ENCODE peak calls at places on chromosomes 3 and 15, in five cellular contexts. L is spleen, I is left lung, G is LNCaP clone FGC, A is gastrocnemius medialis. W is an unnamed sample.

GRCh38 chr3:70231224-70231623 is 81.2 kb downstream of the MDFIC2 start:
- DNase-seq in I (no peak), G (no peak), L (no peak), A (no peak), W (no peak)

GRCh38 chr3:37696661-37697060 is 165.0 kb upstream of the CTDSPL start:
- DNase-seq in G (no peak), I (no peak), A (no peak), L (no peak), W (no peak)

GRCh38 chr3:60434945-60435344 is 816.3 kb downstream of the FHIT start:
- DNase-seq in I (no peak), A (no peak), G (no peak), L (no peak), W (no peak)

GRCh38 chr3:105448338-105448982 is 81.8 kb downstream of the ALCAM start:
- DNase-seq in G (no peak), L (no peak), A (no peak), I (no peak), W (no peak)

GRCh38 chr3:127833281-127834032 is 11.1 kb upstream of the MGLL start:
- DNase-seq in I (no peak), L (no peak), G (no peak), A (no peak), W (no peak)

GRCh38 chr15:72197460-72198409 is at the start of gene GRAMD2A:
- DNase-seq in G (no peak), L (peak), A (no peak), I (peak), W (no peak)

GRCh38 chr3:51270559-51270958 is 114.5 kb upstream of the MANF start:
- DNase-seq in G (no peak), I (no peak), L (no peak), A (no peak), W (no peak)

GRCh38 chr15:70270752-70271111 is 173.0 kb upstream of the TLE3 start:
- DNase-seq in G (no peak), L (peak), I (no peak), A (no peak), W (no peak)

GRCh38 chr3:10198761-10199688 is 34.3 kb downstream of the IRAK2 start:
- DNase-seq in G (no peak), L (peak), A (peak), I (peak), W (peak)

GRCh38 chr3:125480656-125481374 is 39.2 kb downstream of the SNX4 start:
- DNase-seq in L (no peak), G (no peak), I (no peak), A (no peak), W (no peak)

GRCh38 chr15:39939487-39940452 is 5.9 kb downstream of the EIF2AK4 start:
- DNase-seq in I (no peak), L (no peak), G (no peak), A (no peak), W (no peak)

GRCh38 chr3:194574639-194575483 is 58.4 kb downstream of the TMEM44 start:
- DNase-seq in G (no peak), L (no peak), I (no peak), A (no peak), W (no peak)
- H3K4me3 ChIP-seq in G (no peak), L (no peak), I (no peak), A (no peak), W (no peak)

GRCh38 chr3:32841341-32841740 is 23.5 kb downstream of the TRIM71 start:
- DNase-seq in A (no peak), G (no peak), I (no peak), L (no peak), W (no peak)

GRCh38 chr3:32842531-32842931 is 24.7 kb downstream of the TRIM71 start:
- DNase-seq in G (no peak), I (no peak), A (no peak), L (no peak), W (no peak)

GRCh38 chr3:32842987-32843386 is 25.2 kb downstream of the TRIM71 start:
- DNase-seq in L (no peak), I (no peak), A (no peak), G (no peak), W (no peak)

GRCh38 chr3:32843504-32844321 is 25.9 kb downstream of the TRIM71 start:
- DNase-seq in I (no peak), G (no peak), L (no peak), A (no peak), W (no peak)

GRCh38 chr3:32841875-32842505 is 24.2 kb downstream of the TRIM71 start:
- DNase-seq in I (no peak), L (no peak), G (no peak), A (no peak), W (no peak)
- H3K4me3 ChIP-seq in I (no peak), L (no peak), G (no peak), A (no peak), W (no peak)

GRCh38 chr15:30922469-30923311 is 19.0 kb downstream of the FAN1 start:
- DNase-seq in I (no peak), G (no peak), A (no peak), L (no peak), W (no peak)

GRCh38 chr15:30921781-30922371 is 18.2 kb downstream of the FAN1 start:
- DNase-seq in L (no peak), A (peak), I (no peak), G (no peak), W (no peak)

GRCh38 chr15:30924353-30924752 is 20.6 kb downstream of the FAN1 start:
- DNase-seq in I (no peak), L (no peak), G (no peak), A (no peak), W (no peak)

GRCh38 chr15:30925686-30926085 is 22.0 kb downstream of the FAN1 start:
- DNase-seq in L (no peak), I (no peak), A (no peak), G (no peak), W (no peak)

DNA sequence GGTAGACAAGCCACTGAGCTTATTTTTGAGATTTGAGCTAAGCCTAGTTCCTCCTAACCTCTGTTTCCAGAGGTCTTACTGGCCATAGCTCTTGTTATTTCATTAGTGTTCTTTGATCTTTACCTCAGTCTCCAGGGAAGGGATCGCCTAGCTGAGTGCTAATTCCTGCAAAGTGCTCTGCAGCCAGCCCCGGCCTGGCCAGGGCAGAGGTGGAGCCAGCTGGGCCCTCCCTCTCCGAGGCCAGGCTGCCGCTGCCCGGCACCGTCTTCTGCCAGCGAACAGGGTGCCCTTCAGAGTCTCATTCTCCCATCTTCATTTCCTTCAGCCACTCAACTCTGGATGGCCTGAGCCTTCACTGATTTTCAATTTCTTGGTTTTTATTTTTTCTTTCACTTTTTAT is 19.7 kb downstream of the FAN1 start:
- DNase-seq in L (no peak), G (no peak), I (no peak), A (no peak), W (no peak)
- H3K4me3 ChIP-seq in L (no peak), G (no peak), I (no peak), A (no peak), W (no peak)

DNA sequence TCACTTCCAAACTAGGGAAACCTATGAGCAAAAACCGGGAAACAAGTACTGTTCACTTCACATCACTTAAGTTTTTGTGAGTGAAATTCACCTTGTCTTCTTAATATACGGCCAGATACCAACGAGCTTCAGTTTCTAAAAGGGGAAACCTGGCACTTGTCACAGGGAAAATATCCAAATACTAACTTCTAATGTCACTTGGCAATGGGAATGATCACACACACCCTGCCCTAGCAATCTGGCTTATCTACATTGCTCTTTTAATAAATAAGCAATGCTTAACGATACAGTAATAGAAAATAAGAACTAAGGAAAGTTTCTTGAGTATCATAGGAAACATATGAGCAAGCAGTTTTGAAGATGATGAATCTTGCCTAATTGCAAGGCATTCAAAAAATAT is 34.6 kb upstream of the PLOD2 start:
- DNase-seq in I (no peak), A (no peak), L (no peak), G (no peak), W (no peak)
- H3K4me3 ChIP-seq in I (no peak), A (no peak), L (no peak), G (no peak), W (no peak)

GRCh38 chr3:11591401-11592266 is 52.1 kb downstream of the VGLL4 start:
- DNase-seq in I (peak), A (no peak), G (no peak), L (no peak), W (peak)
- H3K4me3 ChIP-seq in I (no peak), A (peak), G (no peak), L (no peak), W (no peak)

GRCh38 chr3:62670351-62670750 is 204.9 kb downstream of the CADPS start:
- DNase-seq in I (no peak), G (no peak), A (no peak), L (no peak), W (no peak)

GRCh38 chr3:62676686-62677271 is 198.4 kb downstream of the CADPS start:
- DNase-seq in A (no peak), G (no peak), I (no peak), L (no peak), W (no peak)

GRCh38 chr3:62672270-62672987 is 202.8 kb downstream of the CADPS start:
- DNase-seq in L (no peak), A (no peak), G (no peak), I (no peak), W (no peak)

GRCh38 chr3:62669161-62669560 is 206.1 kb downstream of the CADPS start:
- DNase-seq in I (no peak), L (no peak), A (no peak), G (no peak), W (no peak)

DNA sequence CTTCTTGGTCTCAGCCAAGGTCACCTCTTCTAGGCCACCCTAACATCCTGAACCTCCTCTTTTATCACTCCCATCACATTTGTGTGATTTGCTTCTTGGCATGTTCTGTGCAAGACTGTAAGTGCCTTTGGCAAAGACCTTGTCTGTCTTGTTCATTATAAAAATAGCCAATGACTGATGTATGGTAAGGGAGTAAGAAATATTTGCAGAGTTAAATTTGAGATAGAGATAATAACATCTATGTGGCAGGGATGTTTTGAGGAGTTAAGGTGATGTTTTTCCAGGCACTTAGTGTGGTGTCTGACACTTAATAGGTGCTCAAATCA is 202.3 kb downstream of the CADPS start:
- DNase-seq in G (no peak), A (no peak), L (no peak), I (no peak), W (no peak)
- H3K4me3 ChIP-seq in G (no peak), A (no peak), L (no peak), I (no peak), W (no peak)

GRCh38 chr15:92073044-92073785 is 219.7 kb downstream of the SLCO3A1 start:
- DNase-seq in L (no peak), A (no peak), G (no peak), I (no peak), W (no peak)
- H3K4me3 ChIP-seq in L (no peak), A (no peak), G (no peak), I (no peak), W (no peak)